ENCODE peak calls at places on chromosomes 3 and 15, in ten cellular contexts. J is brain microvascular endothelial cell; C is foreskin melanocyte; S is GM23338; U is stimulated activated CD4-positive, alpha-beta T cell treated with anti-CD3 and anti-CD28 coated beads, Interleukin-4, amount 100 ng/mL, for 1 hour; H is EL; L is progenitor cell of endocrine pancreas; K is heart left ventricle; M is stimulated activated CD8-positive, alpha-beta memory T cell treated with anti-CD3 and anti-CD28 coated beads, Interleukin-15, amount 100 ng/mL, for 4 hours; Q is fibroblast of pulmonary artery. V is an unnamed sample.
A peak's percentile ranks its signal among the peaks of the same experiment; 100 is the strongest.

GRCh38 chr3:147661916-147662315 is 252.8 kb downstream of the ZIC1 start:
- DNase-seq in J (no peak), L (no peak), U (no peak), Q (no peak), C (no peak), S (no peak), M (no peak), K (no peak), H (no peak), V (no peak)

GRCh38 chr3:195030791-195031321 is 240.1 kb downstream of the XXYLT1 start:
- DNase-seq in H (peak; percentile 88), L (no peak), C (peak; percentile 40), S (no peak), K (no peak), M (no peak), U (no peak), Q (peak; percentile 44), J (peak; percentile 31), V (peak; percentile 91)

GRCh38 chr3:53139833-53140574 is 9.8 kb upstream of the RFT1 start:
- DNase-seq in L (no peak), H (no peak), Q (peak; percentile 33), K (no peak), M (no peak), J (no peak), U (no peak), C (no peak), S (no peak), V (no peak)

GRCh38 chr3:179309225-179310109 is 13.4 kb upstream of the ZNF639 start:
- DNase-seq in C (no peak), K (no peak), H (no peak), Q (no peak), J (no peak), M (no peak), S (no peak), U (no peak), L (no peak), V (no peak)

GRCh38 chr3:186413615-186414415 is 51.8 kb upstream of the DGKG start:
- DNase-seq in L (peak; percentile 30), K (peak; percentile 64), J (no peak), U (peak; percentile 12), M (no peak), S (peak; percentile 75), C (no peak), Q (no peak), H (peak; percentile 11), V (no peak)

GRCh38 chr3:141546586-141546985 is 59.8 kb downstream of the RASA2 start:
- DNase-seq in J (no peak), L (no peak), U (no peak), K (no peak), C (no peak), M (no peak), H (no peak), S (no peak), Q (no peak), V (no peak)

GRCh38 chr3:111971533-111971932 is 7.3 kb upstream of the ABHD10 start:
- DNase-seq in K (peak; percentile 80), M (no peak), Q (no peak), C (no peak), S (no peak), L (no peak), H (no peak), U (no peak), J (no peak), V (no peak)

GRCh38 chr3:67781218-67781617 is 126.8 kb upstream of the SUCLG2 start:
- DNase-seq in S (no peak), M (no peak), J (no peak), U (no peak), H (no peak), K (no peak), L (no peak), C (no peak), Q (no peak), V (no peak)

GRCh38 chr3:46218310-46218709 is 10.2 kb upstream of the CCR1 start:
- DNase-seq in K (no peak), S (no peak), H (no peak), Q (no peak), L (no peak), C (no peak), J (no peak), M (no peak), U (no peak), V (no peak)

GRCh38 chr15:85588657-85589056 is 206.1 kb downstream of the KLHL25 start:
- DNase-seq in M (no peak), C (no peak), S (no peak), U (no peak), H (peak; percentile 15), L (no peak), J (peak; percentile 56), Q (peak; percentile 83), K (no peak), V (no peak)

GRCh38 chr15:101067660-101068522 is 148.7 kb downstream of the LRRK1 start:
- DNase-seq in L (no peak), K (peak; percentile 27), J (no peak), C (no peak), M (no peak), H (no peak), Q (no peak), U (no peak), S (no peak), V (no peak)

GRCh38 chr3:151425640-151426336 is 35.1 kb downstream of the IGSF10 start:
- DNase-seq in J (no peak), C (no peak), M (no peak), S (peak; percentile 45), K (no peak), L (no peak), Q (no peak), H (peak; percentile 46), U (no peak), V (no peak)

GRCh38 chr15:75200765-75201608 is 695 bp upstream of the C15orf39 start:
- DNase-seq in M (peak; percentile 22), U (peak; percentile 60), S (peak; percentile 94), K (peak; percentile 50), J (peak; percentile 13), Q (peak; percentile 29), C (peak; percentile 27), H (peak; percentile 28), L (peak; percentile 44), V (peak; percentile 83)

GRCh38 chr3:46710671-46711295 is 6.9 kb downstream of the PRSS50 start:
- DNase-seq in U (no peak), Q (no peak), L (no peak), S (no peak), M (no peak), H (no peak), C (no peak), K (no peak), J (no peak), V (no peak)

GRCh38 chr3:58529516-58530353 is 7.3 kb downstream of the ACOX2 start:
- DNase-seq in S (peak; percentile 90), M (no peak), H (no peak), L (peak; percentile 29), C (no peak), U (no peak), K (no peak), Q (peak; percentile 45), J (no peak), V (no peak)

GRCh38 chr3:136194409-136195257 is 1.5 kb downstream of the MSL2 start:
- DNase-seq in L (no peak), H (peak; percentile 32), S (peak; percentile 61), K (no peak), M (peak; percentile 53), U (peak; percentile 58), Q (no peak), C (peak; percentile 49), J (no peak), V (no peak)

GRCh38 chr3:186746008-186746407 is 28.8 kb downstream of the KNG1 start:
- DNase-seq in L (no peak), K (peak; percentile 40), M (no peak), J (peak; percentile 64), H (peak; percentile 89), S (peak; percentile 88), Q (peak; percentile 89), U (no peak), C (peak; percentile 39), V (no peak)

GRCh38 chr15:80856400-80856799 is 77.2 kb downstream of the CEMIP start:
- DNase-seq in M (no peak), S (peak; percentile 63), U (no peak), K (no peak), L (no peak), Q (no peak), J (no peak), C (no peak), H (no peak), V (no peak)

GRCh38 chr15:33987444-33987843 is 19.1 kb downstream of the CHRM5 start:
- DNase-seq in C (no peak), H (no peak), S (no peak), K (no peak), M (no peak), L (no peak), Q (no peak), U (no peak), J (no peak), V (no peak)

GRCh38 chr3:171175840-171176239 is 149.3 kb upstream of the SLC2A2 start:
- DNase-seq in U (no peak), M (no peak), J (no peak), H (no peak), K (no peak), Q (no peak), L (no peak), S (no peak), C (no peak), V (no peak)

GRCh38 chr3:69182588-69183299 is 60.3 kb upstream of the LMOD3 start:
- DNase-seq in J (peak; percentile 92), L (no peak), S (no peak), C (peak; percentile 46), H (peak; percentile 90), U (no peak), M (no peak), Q (peak; percentile 82), K (peak; percentile 32), V (no peak)

GRCh38 chr3:125055913-125056705 is at the start of gene HEG1:
- DNase-seq in M (peak; percentile 70), H (peak; percentile 90), U (peak; percentile 78), Q (peak; percentile 82), J (peak; percentile 76), C (no peak), K (peak; percentile 94), S (peak; percentile 89), L (peak; percentile 41), V (no peak)

GRCh38 chr3:134057006-134057832 is 27.5 kb upstream of the SLCO2A1 start:
- DNase-seq in C (no peak), M (no peak), J (no peak), K (no peak), S (no peak), Q (peak; percentile 47), H (peak; percentile 36), L (no peak), U (no peak), V (no peak)

GRCh38 chr3:29240248-29240647 is 40.6 kb upstream of the RBMS3 start:
- DNase-seq in M (no peak), J (peak; percentile 45), L (no peak), U (no peak), S (peak; percentile 36), K (no peak), Q (peak; percentile 87), C (peak; percentile 60), H (peak; percentile 80), V (no peak)

V was measured in keratinocyte.